ENCODE peak calls at places on chromosomes 13 and 19, in six cellular contexts. Z is activated CD8-positive, alpha-beta memory T cell treated with anti-CD3 and anti-CD28 coated beads for 1 hour; A is activated CD4-positive, alpha-beta T cell treated with anti-CD3 and anti-CD28 coated beads for 48 hours; D is EH; N is NCI-H82; Y is heart left ventricle. K is an unnamed sample.

GRCh38 chr19:39824143-39825092 is 9.5 kb downstream of the DYRK1B start:
- DNase-seq in Z (peak; percentile 66), N (peak; percentile 98), D (peak; percentile 94), A (peak; percentile 91), Y (peak; percentile 92), K (peak; percentile 87)

GRCh38 chr19:45443462-45444317 is 20.0 kb upstream of the ERCC1 start:
- DNase-seq in Y (peak; percentile 99), A (peak; percentile 65), D (peak; percentile 96), Z (no peak), N (peak; percentile 92), K (peak; percentile 43)

GRCh38 chr19:4715529-4716221 is 8.0 kb downstream of the DPP9 start:
- DNase-seq in A (no peak), Y (peak; percentile 57), Z (no peak), D (no peak), N (no peak), K (no peak)

GRCh38 chr19:18669524-18669817 is 14.0 kb upstream of the CRTC1 start:
- DNase-seq in Y (no peak), Z (no peak), A (no peak), D (peak; percentile 50), N (no peak), K (no peak)

GRCh38 chr13:43544011-43544410 is 242.8 kb downstream of the ENOX1 start:
- DNase-seq in Y (no peak), Z (no peak), D (peak; percentile 52), A (no peak), N (peak; percentile 52), K (no peak)

GRCh38 chr13:35139591-35139990 is 197.5 kb downstream of the NBEA start:
- DNase-seq in N (no peak), Z (no peak), Y (no peak), D (peak; percentile 49), A (no peak), K (no peak)

GRCh38 chr19:54204767-54205468 is 4.3 kb downstream of the RPS9 start:
- DNase-seq in D (no peak), A (no peak), Y (no peak), N (no peak), Z (no peak), K (no peak)

GRCh38 chr13:30607908-30608307 is 9.8 kb upstream of the USPL1 start:
- DNase-seq in D (no peak), Z (peak; percentile 25), N (no peak), A (peak; percentile 63), Y (no peak), K (peak; percentile 67)

GRCh38 chr13:95485045-95485517 is 67.4 kb upstream of the CLDN10 start:
- DNase-seq in D (peak; percentile 19), Z (no peak), A (peak; percentile 13), N (no peak), Y (no peak), K (no peak)

GRCh38 chr13:88217372-88217771 is 546.2 kb downstream of the SLITRK5 start:
- DNase-seq in D (no peak), N (no peak), Z (no peak), A (no peak), Y (no peak), K (no peak)